ENCODE peak calls at places on chromosomes 2 and 18, in four cellular contexts. N is ovary, S is left lung, X is OCI-LY7. P is an unnamed sample.

GRCh38 chr2:12721571-12722444 is 5.1 kb downstream of the TRIB2 start:
- DNase-seq in N (no peak), S (no peak), X (no peak), P (no peak)

GRCh38 chr2:237604960-237605359 is 14.4 kb upstream of the RAB17 start:
- DNase-seq in N (peak; percentile 12), S (no peak), X (no peak), P (peak; percentile 39)

GRCh38 chr2:206433686-206434085 is 9.6 kb upstream of the ADAM23 start:
- DNase-seq in N (no peak), S (no peak), X (no peak), P (no peak)

GRCh38 chr2:111216811-111217652 is 96.3 kb downstream of the BCL2L11 start:
- DNase-seq in N (no peak), S (no peak), X (no peak), P (peak; percentile 15)

GRCh38 chr2:219142329-219142728 is 18.3 kb downstream of the NHEJ1 start:
- DNase-seq in N (no peak), S (no peak), X (no peak), P (no peak)

GRCh38 chr2:113219889-113220641 is 46.3 kb downstream of the PSD4 start:
- DNase-seq in N (no peak), S (no peak), X (no peak), P (peak; percentile 76)

GRCh38 chr2:8058652-8059051 is 623.2 kb upstream of the ID2 start:
- DNase-seq in N (no peak), S (no peak), X (peak; percentile 74), P (no peak)

GRCh38 chr2:173571887-173572680 is 217.4 kb downstream of the CDCA7 start:
- DNase-seq in N (no peak), S (no peak), X (no peak), P (peak; percentile 78)

GRCh38 chr18:8989855-8990254 is 112.6 kb upstream of the NDUFV2 start:
- DNase-seq in N (no peak), S (no peak), X (no peak), P (no peak)

GRCh38 chr2:45646289-45646688 is 5.2 kb upstream of the PRKCE start:
- DNase-seq in N (no peak), S (no peak), X (no peak), P (no peak)

GRCh38 chr2:203451011-203451410 is 84.1 kb downstream of the RAPH1 start:
- DNase-seq in N (no peak), S (no peak), X (no peak), P (no peak)

DNA sequence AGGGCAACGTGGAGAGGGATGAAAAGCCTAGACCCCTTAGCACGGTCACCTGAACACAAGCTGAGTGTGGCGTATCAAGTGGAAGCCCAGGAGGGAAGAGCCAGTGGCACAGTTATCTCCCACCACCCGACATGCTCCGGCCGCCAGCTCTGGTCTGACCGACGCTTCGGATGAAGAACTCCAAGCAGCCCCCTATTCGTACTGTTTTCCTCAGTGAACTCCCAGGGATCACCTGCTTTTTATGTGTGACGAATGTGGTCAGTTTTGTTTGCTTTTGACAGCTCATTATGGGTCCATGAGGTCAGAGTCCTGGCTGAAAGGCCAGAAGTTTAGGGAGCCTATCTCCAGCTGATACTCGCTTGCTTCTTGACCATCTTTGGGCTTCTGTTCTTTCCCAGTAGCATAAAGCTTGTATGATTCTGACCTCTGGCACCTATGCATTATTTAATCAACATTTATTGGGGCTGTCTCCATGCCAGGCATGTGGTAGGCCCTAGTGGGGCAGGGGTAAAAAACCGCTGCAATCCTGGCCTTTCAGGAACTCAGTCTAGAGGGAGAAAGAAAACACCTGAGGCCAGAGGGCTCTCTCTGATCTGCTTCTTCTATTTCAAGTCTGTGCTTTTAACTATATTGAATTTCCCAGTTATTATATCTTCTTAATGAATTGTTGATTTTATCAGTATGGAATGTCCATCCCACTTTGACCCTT is 33.0 kb upstream of the MRPL33 start:
- DNase-seq in N (no peak), S (no peak), X (no peak), P (peak; percentile 67)
- H3K4me3 ChIP-seq in N (no peak overlapping the region), S (no peak overlapping the region), X (no peak overlapping the region), P (no peak overlapping the region)

GRCh38 chr2:1678609-1679008 is 65.7 kb downstream of the PXDN start:
- DNase-seq in N (no peak), S (peak; percentile 72), X (no peak), P (no peak)
- H3K36me3 ChIP-seq in N (no peaks in the 10 kb centered on the region), S (peaks cover 32% of the 10 kb centered on the region), X (no peaks in the 10 kb centered on the region), P (no peaks in the 10 kb centered on the region)

GRCh38 chr2:16117021-16117700 is 176.8 kb downstream of the MYCN start:
- DNase-seq in N (no peak), S (no peak), X (no peak), P (no peak)

GRCh38 chr2:16117791-16118610 is 177.7 kb downstream of the MYCN start:
- DNase-seq in N (no peak), S (no peak), X (no peak), P (no peak)

GRCh38 chr2:16114836-16115235 is 174.5 kb downstream of the MYCN start:
- DNase-seq in N (no peak), S (no peak), X (no peak), P (peak; percentile 91)

GRCh38 chr2:16113568-16114549 is 173.5 kb downstream of the MYCN start:
- DNase-seq in N (no peak), S (no peak), X (no peak), P (no peak)

DNA sequence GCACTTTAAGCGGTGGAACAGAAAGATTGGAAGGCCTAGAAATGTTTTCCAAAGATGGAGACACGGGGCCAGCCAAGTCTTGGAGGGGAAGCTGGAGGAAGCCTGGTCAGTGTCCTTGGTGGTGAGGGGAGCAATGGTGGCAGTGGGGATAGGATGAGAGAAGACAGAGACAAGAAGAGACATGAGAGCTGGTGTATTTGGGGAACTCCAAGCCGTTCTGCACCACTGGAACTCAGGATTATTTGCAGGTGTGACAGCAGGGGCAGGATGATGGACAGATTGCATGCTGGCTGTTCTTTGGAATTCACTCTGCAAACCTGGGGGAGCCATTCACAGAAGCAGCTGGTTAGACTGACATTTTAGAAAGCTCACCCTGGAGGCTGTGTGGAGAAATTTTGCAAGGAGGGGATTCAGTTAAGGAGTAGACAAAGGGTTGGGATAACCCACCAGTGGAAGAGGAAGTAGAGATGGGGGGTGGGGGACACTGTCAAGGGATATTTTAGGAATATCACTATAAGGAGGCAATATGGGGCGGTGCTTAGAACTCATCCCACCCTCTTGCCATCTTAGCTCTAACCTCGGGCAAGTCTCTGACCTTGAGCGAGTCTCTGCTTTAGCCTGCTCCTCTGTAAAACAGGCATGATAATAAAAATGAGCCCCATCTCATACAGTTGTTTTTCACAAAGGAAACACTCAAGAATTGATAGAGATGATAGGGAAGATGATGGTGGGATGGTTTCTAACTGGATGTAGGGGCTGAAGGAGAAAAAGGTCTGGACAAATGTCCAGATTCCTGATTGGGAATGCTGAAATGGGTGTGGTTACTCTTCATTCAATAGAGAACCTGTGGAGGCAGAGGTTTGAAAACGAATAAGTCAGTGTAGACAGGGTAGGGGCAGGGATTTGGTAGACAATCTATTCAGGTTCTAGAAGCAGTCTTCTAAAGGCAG is 175.8 kb downstream of the MYCN start:
- DNase-seq in N (no peak), S (no peak), X (no peak), P (no peak)
- H3K27ac ChIP-seq in N (no peak overlapping the region), S (no peak overlapping the region), X (no peak overlapping the region), P (no peak overlapping the region)

GRCh38 chr2:9294764-9295163 is 88.2 kb downstream of the ASAP2 start:
- DNase-seq in N (no peak), S (no peak), X (no peak), P (no peak)
- H3K4me3 ChIP-seq in N (no peak overlapping the region), S (no peak overlapping the region), X (no peak overlapping the region), P (no peak overlapping the region)

GRCh38 chr2:204842731-204843490 is 297.6 kb downstream of the PARD3B start:
- DNase-seq in N (peak; percentile 20), S (no peak), X (no peak), P (no peak)
- H3K36me3 ChIP-seq in N (no peaks in the 10 kb centered on the region), S (no peaks in the 10 kb centered on the region), X (no peaks in the 10 kb centered on the region), P (no peaks in the 10 kb centered on the region)

DNA sequence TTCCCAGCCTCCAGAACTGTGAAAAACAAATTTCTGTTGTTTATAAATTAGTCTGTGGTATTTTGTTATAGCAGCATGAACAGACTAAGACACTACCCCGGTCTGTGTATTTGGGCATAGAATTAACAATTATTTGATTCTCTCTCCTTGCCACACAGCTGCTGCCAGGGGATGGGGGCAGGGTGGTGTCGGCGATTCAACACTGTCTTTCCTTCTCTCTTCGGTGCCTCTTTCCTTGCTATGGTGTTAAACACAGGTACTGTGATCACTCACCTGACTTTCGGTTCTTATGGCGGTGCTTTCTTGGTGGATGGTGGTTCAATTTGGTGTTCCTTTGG is 50.8 kb upstream of the CTAGE1 start:
- DNase-seq in N (no peak), S (no peak), X (no peak), P (no peak)
- H3K27ac ChIP-seq in N (no peak overlapping the region), S (peak overlapping the region; percentile 45), X (no peak overlapping the region), P (no peak overlapping the region)

P was measured in small intestine.